ENCODE peak calls at places on chromosomes 4 and X, in seven cellular contexts. One of them, this sample, is unnamed.

GRCh38 chr4:1647432-1647831 is 36.7 kb downstream of the FAM53A start:
- DNase-seq in PC-3: no peak
- DNase-seq in IMR-90: no peak
- DNase-seq in HCT116: no peak
- DNase-seq in fibroblast of lung: no peak
- DNase-seq in OCI-LY7: no peak
- DNase-seq in hepatocyte: no peak
- DNase-seq in this sample: no peak

GRCh38 chrX:133985164-133986007 is at the start of gene GPC3:
- DNase-seq in PC-3: no peak
- DNase-seq in IMR-90: peak
- DNase-seq in HCT116: no peak
- DNase-seq in fibroblast of lung: peak
- DNase-seq in OCI-LY7: no peak
- DNase-seq in hepatocyte: peak
- DNase-seq in this sample: peak

GRCh38 chrX:65528705-65529340 is 5.8 kb downstream of the LAS1L start:
- DNase-seq in PC-3: peak
- DNase-seq in IMR-90: peak
- DNase-seq in HCT116: no peak
- DNase-seq in fibroblast of lung: peak
- DNase-seq in OCI-LY7: peak
- DNase-seq in hepatocyte: peak
- DNase-seq in this sample: peak

GRCh38 chrX:153245288-153245731 is 66.2 kb downstream of the MAGEA1 start:
- DNase-seq in PC-3: no peak
- DNase-seq in IMR-90: no peak
- DNase-seq in HCT116: no peak
- DNase-seq in fibroblast of lung: no peak
- DNase-seq in OCI-LY7: peak
- DNase-seq in hepatocyte: peak
- DNase-seq in this sample: no peak

GRCh38 chr4:172809319-172809718 is 359.3 kb upstream of the GALNT7 start:
- DNase-seq in PC-3: no peak
- DNase-seq in IMR-90: no peak
- DNase-seq in HCT116: no peak
- DNase-seq in fibroblast of lung: no peak
- DNase-seq in OCI-LY7: no peak
- DNase-seq in hepatocyte: no peak
- DNase-seq in this sample: no peak

GRCh38 chr4:84958434-84958833 is 8.1 kb downstream of the WDFY3 start:
- DNase-seq in PC-3: no peak
- DNase-seq in IMR-90: no peak
- DNase-seq in HCT116: no peak
- DNase-seq in fibroblast of lung: no peak
- DNase-seq in OCI-LY7: no peak
- DNase-seq in hepatocyte: no peak
- DNase-seq in this sample: no peak

GRCh38 chr4:185775792-185776555 is 36.0 kb downstream of the SORBS2 start:
- DNase-seq in PC-3: no peak
- DNase-seq in IMR-90: peak
- DNase-seq in HCT116: no peak
- DNase-seq in fibroblast of lung: peak
- DNase-seq in OCI-LY7: no peak
- DNase-seq in hepatocyte: no peak
- DNase-seq in this sample: peak

GRCh38 chr4:99305638-99306380 is 15.0 kb upstream of the ADH1A start:
- DNase-seq in PC-3: no peak
- DNase-seq in IMR-90: no peak
- DNase-seq in HCT116: no peak
- DNase-seq in fibroblast of lung: no peak
- DNase-seq in OCI-LY7: no peak
- DNase-seq in hepatocyte: no peak
- DNase-seq in this sample: no peak

GRCh38 chr4:152211936-152212675 is 323.8 kb downstream of the FBXW7 start:
- DNase-seq in PC-3: no peak
- DNase-seq in IMR-90: no peak
- DNase-seq in HCT116: no peak
- DNase-seq in fibroblast of lung: no peak
- DNase-seq in OCI-LY7: no peak
- DNase-seq in hepatocyte: no peak
- DNase-seq in this sample: no peak

DNA sequence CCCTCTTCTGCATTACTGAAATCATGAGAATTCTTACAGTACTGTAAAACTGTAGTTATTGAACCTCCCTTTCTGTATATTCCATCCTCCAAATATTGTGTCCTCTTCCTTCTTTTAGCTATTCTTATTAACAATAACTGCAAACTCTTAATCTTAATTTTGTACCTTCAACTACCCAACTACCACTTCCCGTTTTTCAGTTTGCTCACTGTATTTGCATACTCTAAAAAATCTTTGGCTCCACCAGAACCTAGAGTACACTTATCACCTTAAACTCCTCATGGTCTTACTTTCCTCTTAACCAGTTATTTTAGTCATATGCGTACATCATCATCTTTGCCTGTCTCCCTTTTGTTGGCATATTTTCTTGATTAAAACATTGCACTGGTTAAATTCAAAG is 543.7 kb downstream of the ARAP2 start:
- DNase-seq in PC-3: no peak
- DNase-seq in IMR-90: no peak
- DNase-seq in HCT116: no peak
- DNase-seq in fibroblast of lung: no peak
- DNase-seq in OCI-LY7: no peak
- DNase-seq in hepatocyte: no peak
- DNase-seq in this sample: no peak
- H2AFZ ChIP-seq in PC-3: no peak
- H2AFZ ChIP-seq in IMR-90: no peak
- H2AFZ ChIP-seq in HCT116: no peak
- H2AFZ ChIP-seq in fibroblast of lung: no peak
- H2AFZ ChIP-seq in OCI-LY7: no peak
- H2AFZ ChIP-seq in hepatocyte: no peak
- H2AFZ ChIP-seq in this sample: no peak

GRCh38 chr4:94329933-94330332 is 12.7 kb downstream of the HPGDS start:
- DNase-seq in PC-3: no peak
- DNase-seq in IMR-90: no peak
- DNase-seq in HCT116: no peak
- DNase-seq in fibroblast of lung: no peak
- DNase-seq in OCI-LY7: no peak
- DNase-seq in hepatocyte: no peak
- DNase-seq in this sample: no peak
- H2AFZ ChIP-seq in PC-3: no peak
- H2AFZ ChIP-seq in IMR-90: no peak
- H2AFZ ChIP-seq in HCT116: no peak
- H2AFZ ChIP-seq in fibroblast of lung: no peak
- H2AFZ ChIP-seq in OCI-LY7: no peak
- H2AFZ ChIP-seq in hepatocyte: no peak
- H2AFZ ChIP-seq in this sample: no peak

DNA sequence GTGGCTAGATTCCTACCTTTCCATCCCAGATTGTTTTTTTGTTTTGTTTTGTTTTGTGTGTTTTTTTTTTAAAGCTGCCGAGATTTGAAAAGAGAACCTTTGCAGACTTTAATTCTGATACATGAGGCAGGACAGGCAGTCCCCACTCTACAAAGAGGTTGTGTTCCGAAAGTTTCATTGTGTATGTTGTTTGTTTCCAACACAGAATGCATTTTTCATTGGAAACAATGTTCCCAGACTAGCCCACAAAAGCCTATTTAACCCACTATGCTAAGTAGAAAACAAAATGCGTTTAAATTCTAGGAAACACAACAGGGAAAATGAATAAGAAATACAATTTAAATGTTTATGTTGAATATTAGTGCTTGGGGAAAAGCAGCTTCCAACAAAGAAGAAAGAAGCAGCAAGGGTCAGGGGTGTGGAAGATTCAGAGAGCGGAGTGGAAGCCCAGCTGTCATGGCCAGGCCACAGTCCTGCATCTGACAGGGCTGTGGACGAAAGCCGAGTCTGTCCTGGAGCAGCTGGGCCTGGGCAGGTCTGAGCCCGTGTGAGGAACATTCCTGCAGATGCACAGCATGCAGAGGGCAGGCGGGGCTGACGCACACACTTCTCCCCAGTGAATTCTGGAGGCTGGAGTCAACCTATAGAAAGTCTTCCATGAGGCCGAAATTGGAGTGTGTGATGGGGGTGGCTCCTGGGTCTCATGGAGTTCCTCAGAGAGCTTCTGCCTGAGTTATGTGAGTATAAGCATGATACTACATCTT is 12.4 kb upstream of the SETD7 start:
- DNase-seq in PC-3: no peak
- DNase-seq in IMR-90: no peak
- DNase-seq in HCT116: no peak
- DNase-seq in fibroblast of lung: no peak
- DNase-seq in OCI-LY7: no peak
- DNase-seq in hepatocyte: no peak
- DNase-seq in this sample: no peak
- H2AFZ ChIP-seq in PC-3: no peak
- H2AFZ ChIP-seq in IMR-90: peak
- H2AFZ ChIP-seq in HCT116: no peak
- H2AFZ ChIP-seq in fibroblast of lung: no peak
- H2AFZ ChIP-seq in OCI-LY7: no peak
- H2AFZ ChIP-seq in hepatocyte: no peak
- H2AFZ ChIP-seq in this sample: no peak

DNA sequence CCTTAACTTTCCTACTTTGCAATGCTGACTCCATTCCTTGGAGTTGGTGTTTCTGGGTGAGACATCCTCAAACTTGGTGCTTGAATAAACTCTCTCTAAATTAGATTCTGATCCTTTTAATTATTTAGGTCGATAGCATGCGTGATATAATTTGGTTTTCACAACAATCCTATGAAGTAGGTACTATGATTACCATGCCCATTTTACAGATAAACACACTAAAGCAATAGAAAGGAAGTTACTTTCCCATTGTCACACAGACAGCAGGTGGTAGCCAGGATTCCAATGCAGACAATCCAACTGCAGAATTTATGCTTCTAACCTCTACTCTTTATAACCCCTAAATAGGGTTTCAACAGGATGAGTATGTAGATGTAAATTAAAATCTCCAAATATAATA is 21.7 kb upstream of the AASDH start:
- DNase-seq in PC-3: no peak
- DNase-seq in IMR-90: no peak
- DNase-seq in HCT116: no peak
- DNase-seq in fibroblast of lung: no peak
- DNase-seq in OCI-LY7: no peak
- DNase-seq in hepatocyte: no peak
- DNase-seq in this sample: no peak
- H2AFZ ChIP-seq in PC-3: no peak
- H2AFZ ChIP-seq in IMR-90: no peak
- H2AFZ ChIP-seq in HCT116: no peak
- H2AFZ ChIP-seq in fibroblast of lung: no peak
- H2AFZ ChIP-seq in OCI-LY7: no peak
- H2AFZ ChIP-seq in hepatocyte: no peak
- H2AFZ ChIP-seq in this sample: no peak

DNA sequence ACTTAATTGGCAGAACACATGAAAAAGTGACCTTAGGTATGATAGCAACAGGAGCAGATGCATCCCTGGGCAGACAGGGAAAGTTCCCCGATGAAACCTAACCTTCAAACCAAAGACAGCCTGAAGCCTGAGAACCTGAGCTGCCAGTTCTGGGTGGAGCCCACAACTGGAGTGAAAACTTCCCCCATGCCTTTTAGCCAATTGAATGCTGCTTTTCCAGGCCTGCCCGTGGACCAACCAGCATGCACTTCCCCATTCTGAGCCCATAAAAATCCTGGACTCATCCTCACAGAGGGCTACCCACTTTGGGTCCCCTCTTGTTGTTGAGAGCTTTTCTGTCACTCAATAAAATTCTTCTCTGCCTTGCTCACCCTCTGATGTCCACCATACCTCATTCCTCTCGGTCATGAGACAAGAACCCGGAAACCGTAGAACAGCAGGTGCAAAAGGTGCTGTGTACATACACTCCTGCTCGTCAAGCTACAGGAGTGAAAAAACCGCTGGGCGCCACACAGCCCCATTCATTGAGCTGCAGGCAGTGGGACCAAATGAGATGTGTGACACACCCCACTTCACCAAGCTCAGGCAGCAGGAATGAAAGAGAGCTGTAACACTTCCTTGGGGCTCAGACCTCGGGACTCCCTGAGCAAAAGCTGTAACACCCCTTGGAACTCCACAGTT is 13.9 kb upstream of the SLC7A11 start:
- DNase-seq in PC-3: no peak
- DNase-seq in IMR-90: no peak
- DNase-seq in HCT116: no peak
- DNase-seq in fibroblast of lung: no peak
- DNase-seq in OCI-LY7: no peak
- DNase-seq in hepatocyte: peak
- DNase-seq in this sample: no peak
- H2AFZ ChIP-seq in PC-3: no peak
- H2AFZ ChIP-seq in IMR-90: peak
- H2AFZ ChIP-seq in HCT116: no peak
- H2AFZ ChIP-seq in fibroblast of lung: peak
- H2AFZ ChIP-seq in OCI-LY7: no peak
- H2AFZ ChIP-seq in hepatocyte: no peak
- H2AFZ ChIP-seq in this sample: peak

GRCh38 chrX:142250502-142250901 is 45.4 kb upstream of the MAGEC2 start:
- DNase-seq in PC-3: peak
- DNase-seq in IMR-90: no peak
- DNase-seq in HCT116: no peak
- DNase-seq in fibroblast of lung: no peak
- DNase-seq in OCI-LY7: no peak
- DNase-seq in hepatocyte: no peak
- DNase-seq in this sample: no peak
- H2AFZ ChIP-seq in PC-3: no peak
- H2AFZ ChIP-seq in IMR-90: no peak
- H2AFZ ChIP-seq in HCT116: no peak
- H2AFZ ChIP-seq in fibroblast of lung: no peak
- H2AFZ ChIP-seq in OCI-LY7: no peak
- H2AFZ ChIP-seq in hepatocyte: no peak
- H2AFZ ChIP-seq in this sample: no peak

GRCh38 chr4:72712997-72713396 is 144.0 kb upstream of the ADAMTS3 start:
- DNase-seq in PC-3: no peak
- DNase-seq in IMR-90: no peak
- DNase-seq in HCT116: no peak
- DNase-seq in fibroblast of lung: no peak
- DNase-seq in OCI-LY7: no peak
- DNase-seq in hepatocyte: no peak
- DNase-seq in this sample: no peak

GRCh38 chr4:72714482-72715279 is 145.7 kb upstream of the ADAMTS3 start:
- DNase-seq in PC-3: no peak
- DNase-seq in IMR-90: no peak
- DNase-seq in HCT116: no peak
- DNase-seq in fibroblast of lung: no peak
- DNase-seq in OCI-LY7: no peak
- DNase-seq in hepatocyte: no peak
- DNase-seq in this sample: no peak

GRCh38 chr4:72709475-72709874 is 140.5 kb upstream of the ADAMTS3 start:
- DNase-seq in PC-3: no peak
- DNase-seq in IMR-90: no peak
- DNase-seq in HCT116: no peak
- DNase-seq in fibroblast of lung: no peak
- DNase-seq in OCI-LY7: no peak
- DNase-seq in hepatocyte: no peak
- DNase-seq in this sample: no peak

GRCh38 chr4:72715299-72715698 is 146.3 kb upstream of the ADAMTS3 start:
- DNase-seq in PC-3: no peak
- DNase-seq in IMR-90: no peak
- DNase-seq in HCT116: no peak
- DNase-seq in fibroblast of lung: no peak
- DNase-seq in OCI-LY7: no peak
- DNase-seq in hepatocyte: no peak
- DNase-seq in this sample: no peak
- H2AFZ ChIP-seq in PC-3: no peak
- H2AFZ ChIP-seq in IMR-90: no peak
- H2AFZ ChIP-seq in HCT116: no peak
- H2AFZ ChIP-seq in fibroblast of lung: no peak
- H2AFZ ChIP-seq in OCI-LY7: no peak
- H2AFZ ChIP-seq in hepatocyte: no peak
- H2AFZ ChIP-seq in this sample: no peak

This sample was measured in osteoblast.